ENCODE peak calls at places on chromosome 6, in seven cellular contexts. Z is HepG2, A is SK-N-SH, S is HCT116, L is H1, V is K562, U is GM12878. C is an unnamed sample.

GRCh38 chr6:26054937-26055669 is 32.1 kb upstream of the HFE start:
- DNase-seq in V (peak), Z (peak), U (peak), L (peak), A (peak), S (peak), C (peak)

GRCh38 chr6:85132091-85132490 is 317.8 kb upstream of the NT5E start:
- DNase-seq in L (no peak), Z (no peak), V (no peak), S (no peak), A (no peak), U (no peak), C (no peak)

GRCh38 chr6:48111575-48111974 is 578 bp upstream of the PTCHD4 start:
- DNase-seq in A (no peak), V (no peak), U (no peak), Z (no peak), L (no peak), S (no peak), C (no peak)

GRCh38 chr6:127971386-127971785 is 70.5 kb upstream of the THEMIS start:
- DNase-seq in U (no peak), A (no peak), S (no peak), Z (no peak), V (no peak), L (no peak), C (no peak)

GRCh38 chr6:134065706-134066105 is 13.3 kb upstream of the SLC2A12 start:
- DNase-seq in S (peak), U (no peak), A (peak), L (no peak), Z (peak), V (peak), C (no peak)

GRCh38 chr6:50353603-50354002 is 303.9 kb upstream of the DEFB112 start:
- DNase-seq in A (no peak), U (no peak), L (no peak), S (no peak), Z (no peak), V (no peak), C (peak)

GRCh38 chr6:89411019-89411268 is 1.1 kb downstream of the RRAGD start:
- DNase-seq in L (no peak), A (peak), V (no peak), S (no peak), U (no peak), Z (no peak), C (no peak)

GRCh38 chr6:122049341-122049740 is 350.1 kb upstream of the HSF2 start:
- DNase-seq in L (no peak), V (no peak), Z (no peak), A (no peak), S (no peak), U (no peak), C (no peak)

GRCh38 chr6:150395388-150396009 is 26.7 kb downstream of the IYD start:
- DNase-seq in Z (peak), A (peak), V (peak), L (peak), S (peak), U (no peak), C (peak)

GRCh38 chr6:34242252-34243130 is 5.8 kb downstream of the HMGA1 start:
- DNase-seq in L (no peak), U (no peak), A (no peak), V (no peak), S (no peak), Z (no peak), C (no peak)

GRCh38 chr6:21664263-21665081 is 70.9 kb downstream of the SOX4 start:
- DNase-seq in V (no peak), U (no peak), Z (no peak), S (no peak), A (no peak), L (no peak), C (peak)

GRCh38 chr6:53282234-53282633 is 66.5 kb downstream of the ELOVL5 start:
- DNase-seq in L (no peak), Z (no peak), U (no peak), S (no peak), V (no peak), A (no peak), C (no peak)

GRCh38 chr6:148831064-148831463 is 84.2 kb downstream of the UST start:
- DNase-seq in S (no peak), A (no peak), L (no peak), U (no peak), V (no peak), Z (no peak), C (no peak)

GRCh38 chr6:52552278-52552643 is 24.6 kb downstream of the TRAM2 start:
- DNase-seq in U (no peak), S (no peak), A (no peak), Z (no peak), L (no peak), V (no peak), C (no peak)

GRCh38 chr6:91926827-91927226 is 1340.0 kb upstream of the MAP3K7 start:
- DNase-seq in L (no peak), U (no peak), V (no peak), Z (no peak), A (no peak), S (no peak), C (no peak)

GRCh38 chr6:117352466-117353081 is 73.2 kb downstream of the ROS1 start:
- DNase-seq in L (no peak), V (no peak), U (no peak), S (peak), A (no peak), Z (peak), C (peak)

GRCh38 chr6:105591053-105591452 is 188.2 kb upstream of the PREP start:
- DNase-seq in L (no peak), U (peak), V (no peak), S (no peak), Z (no peak), A (no peak), C (no peak)

GRCh38 chr6:3421145-3421544 is 35.7 kb downstream of the SLC22A23 start:
- DNase-seq in V (no peak), S (no peak), L (no peak), U (no peak), A (no peak), Z (no peak), C (no peak)

GRCh38 chr6:121666809-121667208 is 231.4 kb downstream of the GJA1 start:
- DNase-seq in A (no peak), L (no peak), V (no peak), U (no peak), S (peak), Z (no peak), C (no peak)

GRCh38 chr6:163711615-163712568 is 297.4 kb downstream of the QKI start:
- DNase-seq in L (no peak), S (no peak), A (peak), V (no peak), U (peak), Z (peak), C (no peak)

GRCh38 chr6:15254074-15254975 is 8.5 kb downstream of the JARID2 start:
- DNase-seq in Z (peak), A (no peak), V (peak), L (no peak), S (no peak), U (peak), C (no peak)

GRCh38 chr6:46327769-46328168 is 157.0 kb upstream of the ENPP5 start:
- DNase-seq in S (no peak), U (no peak), L (no peak), A (no peak), V (no peak), Z (no peak), C (no peak)

GRCh38 chr6:33433001-33433559 is 13.2 kb downstream of the SYNGAP1 start:
- DNase-seq in V (no peak), A (peak), U (no peak), S (no peak), L (no peak), Z (no peak), C (no peak)

GRCh38 chr6:122778961-122779671 is 400 bp upstream of the FABP7 start:
- DNase-seq in U (no peak), A (no peak), V (no peak), S (no peak), L (no peak), Z (no peak), C (no peak)

GRCh38 chr6:28525496-28526039 is at the start of gene GPX5:
- DNase-seq in Z (no peak), V (peak), S (no peak), U (no peak), L (no peak), A (no peak), C (no peak)

GRCh38 chr6:111837641-111838500 is 35.4 kb downstream of the FYN start:
- DNase-seq in V (no peak), S (no peak), L (no peak), Z (no peak), U (peak), A (no peak), C (no peak)

GRCh38 chr6:164166515-164166914 is 752.0 kb downstream of the QKI start:
- DNase-seq in S (no peak), U (no peak), Z (no peak), L (no peak), V (no peak), A (no peak), C (no peak)

GRCh38 chr6:36099872-36100483 is 30.3 kb upstream of the MAPK13 start:
- DNase-seq in L (no peak), Z (no peak), V (peak), S (no peak), A (no peak), U (no peak), C (no peak)

GRCh38 chr6:105469951-105470350 is 67.1 kb upstream of the PREP start:
- DNase-seq in A (no peak), S (no peak), U (no peak), L (no peak), V (no peak), Z (no peak), C (no peak)

GRCh38 chr6:8973395-8973794 is 538.0 kb upstream of the SLC35B3 start:
- DNase-seq in U (no peak), L (no peak), A (no peak), V (no peak), S (no peak), Z (no peak), C (no peak)

GRCh38 chr6:46352541-46353267 is 138.5 kb downstream of the RCAN2 start:
- DNase-seq in U (no peak), Z (no peak), L (no peak), S (no peak), V (peak), A (no peak), C (no peak)

DNA sequence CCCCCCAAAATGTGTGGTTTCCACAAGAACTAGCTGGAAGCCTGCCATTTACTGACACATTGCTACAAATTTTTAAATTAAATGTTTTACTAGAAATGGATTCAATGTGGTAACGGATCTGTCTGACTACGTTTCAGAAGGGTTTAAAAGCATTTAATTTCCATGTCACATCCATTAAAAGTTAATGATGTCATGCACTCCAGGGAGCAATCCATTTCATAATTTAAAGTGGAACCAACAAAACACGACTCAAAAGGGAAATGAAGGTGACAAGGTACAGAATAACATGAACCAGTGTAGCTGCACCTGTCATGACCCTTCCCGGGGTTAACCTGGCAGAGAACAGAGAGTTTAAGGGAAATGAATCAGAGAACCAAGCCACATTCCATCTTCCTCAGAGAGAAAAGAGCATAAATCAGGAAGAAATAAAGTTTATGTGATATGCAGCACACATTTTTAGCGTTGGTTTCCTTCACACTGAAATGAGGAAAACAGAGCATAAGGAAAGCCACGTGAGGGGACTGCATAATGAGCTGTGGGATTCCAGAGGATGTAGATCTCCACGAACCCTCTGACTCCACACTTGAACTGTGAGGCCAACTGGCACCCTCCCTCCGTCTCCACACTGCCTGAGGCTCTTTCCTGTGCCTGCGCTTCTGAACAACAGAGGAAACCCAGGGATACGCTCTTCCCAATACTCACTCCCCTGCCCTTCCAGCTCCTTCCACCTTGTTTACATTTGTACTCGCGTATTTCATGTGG is 170.3 kb upstream of the AHI1 start:
- DNase-seq in V (no peak), A (no peak), Z (no peak), U (no peak), S (no peak), L (no peak), C (no peak)
- TF ChIP-seq JUND in V (no peak), A (no peak), Z (no peak), U (no peak), S (no peak), L (no peak), C (no peak)

GRCh38 chr6:169172946-169173345 is 80.7 kb downstream of the THBS2 start:
- DNase-seq in V (no peak), U (no peak), A (no peak), S (no peak), Z (no peak), L (no peak), C (no peak)

GRCh38 chr6:169173532-169174268 is 79.9 kb downstream of the THBS2 start:
- DNase-seq in Z (no peak), L (no peak), S (no peak), U (no peak), V (no peak), A (no peak), C (no peak)

GRCh38 chr6:169171010-169171409 is 82.6 kb downstream of the THBS2 start:
- DNase-seq in U (no peak), S (no peak), Z (no peak), L (no peak), A (no peak), V (no peak), C (no peak)

GRCh38 chr6:169171951-169172350 is 81.7 kb downstream of the THBS2 start:
- DNase-seq in L (no peak), U (no peak), S (no peak), A (no peak), V (no peak), Z (no peak), C (no peak)

DNA sequence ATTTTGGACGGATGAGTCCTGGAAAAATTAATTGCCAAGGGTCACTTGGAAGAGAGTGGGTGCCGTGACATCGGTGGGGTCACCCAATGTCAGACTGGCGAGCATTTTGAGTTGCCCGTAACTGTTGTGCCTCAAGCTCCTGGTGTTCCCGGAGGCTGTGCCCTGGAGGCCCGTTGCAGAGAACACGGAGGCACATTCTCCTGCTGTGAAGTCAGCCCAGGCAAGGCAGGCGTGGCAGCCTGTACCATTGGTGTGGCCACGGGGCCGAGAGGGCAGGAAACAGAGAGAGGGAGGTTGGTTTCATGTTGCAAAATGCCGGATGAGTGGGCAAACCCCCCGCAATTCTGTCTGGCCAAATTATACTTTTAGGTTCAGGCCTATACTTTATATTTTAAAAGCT is 81.2 kb downstream of the THBS2 start:
- DNase-seq in S (peak), U (no peak), V (no peak), A (no peak), L (no peak), Z (no peak), C (no peak)
- TF ChIP-seq JUND in S (peak), U (no peak), V (no peak), A (no peak), L (no peak), Z (no peak), C (no peak)

DNA sequence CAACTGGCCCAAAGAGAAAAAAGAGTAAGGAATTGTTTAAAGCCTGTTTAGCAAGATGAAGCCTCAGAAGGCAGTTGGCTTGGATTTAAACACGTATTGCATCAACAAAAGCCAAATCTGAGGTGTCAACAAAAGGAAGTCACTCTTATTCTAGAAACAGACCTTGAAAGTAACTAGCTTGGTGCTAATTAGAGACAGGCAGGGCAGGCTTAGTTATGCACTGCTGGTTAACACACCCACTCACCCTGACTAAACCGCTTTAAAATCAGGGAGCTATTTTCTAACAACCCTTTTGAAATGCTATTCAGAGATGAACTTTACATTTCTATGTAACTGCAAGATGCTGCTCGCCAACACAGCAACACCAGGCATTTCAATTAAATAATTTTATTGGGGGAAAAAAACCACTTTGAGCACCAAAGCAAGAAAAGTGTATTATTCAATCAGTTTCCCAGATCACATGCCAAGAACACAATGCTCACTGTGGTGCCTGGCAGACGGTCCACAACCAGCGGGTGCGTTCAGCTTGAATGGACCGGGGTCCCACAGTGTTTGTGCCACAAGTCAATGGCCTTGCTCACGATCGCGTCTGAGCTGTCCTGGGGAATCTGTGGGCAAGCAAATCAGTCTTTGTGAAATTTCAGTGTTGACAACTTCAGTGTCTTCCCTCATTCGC is 23.6 kb downstream of the TBC1D7 start:
- DNase-seq in A (no peak), Z (no peak), L (no peak), U (peak), S (no peak), V (no peak), C (no peak)
- TF ChIP-seq JUND in A (no peak), Z (no peak), L (no peak), U (no peak), S (no peak), V (no peak), C (no peak)

DNA sequence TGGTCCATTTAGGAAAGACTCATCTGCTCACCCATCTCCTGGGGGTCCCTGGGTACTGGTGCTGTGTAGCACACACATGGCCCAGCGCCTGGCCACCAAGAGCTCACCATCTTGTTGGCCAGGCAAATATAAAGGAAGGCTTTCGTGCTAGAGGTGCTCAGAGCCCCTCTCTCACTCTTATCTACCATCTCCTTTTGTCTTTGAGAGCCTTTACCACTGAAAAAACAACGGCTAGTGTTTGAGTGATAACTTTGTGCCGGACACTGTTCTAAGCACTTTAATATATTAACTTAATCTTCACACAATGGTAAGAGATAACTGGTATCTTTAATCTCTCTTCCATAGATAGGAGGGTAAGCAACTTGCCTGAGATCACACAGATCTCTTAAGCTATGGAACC is 21.4 kb upstream of the ARHGAP18 start:
- DNase-seq in Z (no peak), U (no peak), A (no peak), L (no peak), V (peak), S (no peak), C (no peak)
- TF ChIP-seq JUND in Z (no peak), U (no peak), A (no peak), L (no peak), V (no peak), S (no peak), C (no peak)

GRCh38 chr6:157143171-157143884 is 180.0 kb downstream of the TMEM242 start:
- DNase-seq in U (no peak), L (no peak), S (no peak), Z (no peak), V (no peak), A (peak), C (no peak)
- TF ChIP-seq JUND in U (no peak), L (no peak), S (no peak), Z (no peak), V (no peak), A (peak), C (no peak)

GRCh38 chr6:23752414-23752813 is 373.6 kb upstream of the NRSN1 start:
- DNase-seq in U (no peak), L (no peak), V (no peak), S (no peak), Z (no peak), A (peak), C (no peak)

DNA sequence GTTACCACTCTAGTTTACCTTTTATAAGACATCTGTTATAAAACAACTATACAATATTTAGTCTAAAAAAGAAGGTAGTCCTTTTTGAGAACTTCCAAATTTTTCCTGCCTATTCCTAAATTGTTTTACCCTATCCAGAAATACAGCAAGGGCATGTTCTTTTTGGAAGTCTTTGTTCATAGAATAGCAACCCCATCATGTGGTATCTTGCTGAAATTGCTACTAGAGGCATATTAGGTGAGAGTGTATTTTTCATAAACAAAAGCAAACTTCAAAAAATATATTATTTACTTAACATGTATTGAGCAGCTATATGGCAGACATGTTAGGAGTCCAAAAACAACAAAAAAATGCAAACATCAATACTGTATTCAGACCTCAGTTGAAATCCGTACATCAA is 371.8 kb upstream of the NRSN1 start:
- DNase-seq in A (peak), V (no peak), Z (no peak), S (no peak), U (no peak), L (no peak), C (peak)
- TF ChIP-seq JUND in A (no peak), V (no peak), Z (no peak), S (no peak), U (no peak), L (no peak), C (no peak)

GRCh38 chr6:108093781-108094180 is 19.2 kb upstream of the OSTM1 start:
- DNase-seq in A (no peak), S (no peak), U (no peak), L (no peak), V (no peak), Z (no peak), C (no peak)

DNA sequence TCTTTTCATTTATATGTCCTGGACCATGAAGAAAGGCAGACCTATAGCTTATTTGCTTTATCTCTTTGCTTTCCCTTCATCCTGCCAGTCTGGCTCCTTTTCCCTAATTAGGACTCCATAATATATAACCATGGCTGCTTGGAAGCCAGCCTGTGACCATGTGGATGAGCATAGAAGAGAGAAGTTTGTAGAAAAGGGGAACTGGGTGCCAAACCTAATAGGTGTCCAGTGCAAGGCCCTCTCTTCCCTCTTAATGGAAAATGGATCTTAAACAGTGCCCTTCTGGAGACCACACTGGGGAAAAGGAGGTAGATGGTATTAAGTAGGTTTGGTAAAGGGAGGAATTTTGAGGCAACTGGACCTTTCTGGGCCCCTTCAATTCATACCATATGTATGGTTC is 16.7 kb upstream of the OSTM1 start:
- DNase-seq in V (no peak), A (no peak), Z (no peak), U (no peak), S (no peak), L (no peak), C (no peak)
- TF ChIP-seq JUND in V (no peak), A (no peak), Z (no peak), U (no peak), S (no peak), L (no peak), C (no peak)

C was measured in T47D.